ENCODE peak calls at places on chromosomes 3 and 15, in eight cellular contexts. C is AG09319, D is nephron progenitor cell, P is kidney epithelial cell, V is IMR-90, N is LNCaP clone FGC, S is GM12878, X is tibial nerve. L is an unnamed sample.
A peak's percentile ranks its signal among the peaks of the same experiment; 100 is the strongest.

GRCh38 chr3:13411186-13411860 is 8.8 kb downstream of the NUP210 start:
- DNase-seq in C (no peak), N (peak; percentile 77), D (no peak), V (no peak), X (no peak), S (no peak), P (no peak), L (no peak)

GRCh38 chr3:173785004-173785403 is 387.5 kb downstream of the NLGN1 start:
- DNase-seq in D (no peak), P (no peak), X (no peak), V (no peak), C (no peak), N (no peak), S (no peak), L (no peak)

GRCh38 chr3:46231323-46231722 is 10.9 kb upstream of the CCR3 start:
- DNase-seq in C (no peak), X (no peak), D (no peak), P (no peak), S (no peak), V (no peak), N (no peak), L (no peak)

GRCh38 chr3:132134611-132135010 is 99.8 kb upstream of the CPNE4 start:
- DNase-seq in S (no peak), V (peak; percentile 95), C (peak; percentile 80), N (no peak), P (peak; percentile 50), D (no peak), X (no peak), L (no peak)

GRCh38 chr3:123623346-123623880 is 38.6 kb upstream of the HACD2 start:
- DNase-seq in P (no peak), X (no peak), C (no peak), V (peak; percentile 66), S (no peak), N (no peak), D (no peak), L (no peak)

GRCh38 chr3:128726691-128727031 is 678 bp downstream of the RAB7A start:
- DNase-seq in X (peak; percentile 48), P (peak; percentile 21), D (no peak), V (peak; percentile 87), N (no peak), S (no peak), C (peak; percentile 18), L (peak; percentile 15)

GRCh38 chr15:58547628-58548307 is 116.0 kb downstream of the LIPC start:
- DNase-seq in C (no peak), N (no peak), S (no peak), V (no peak), D (no peak), X (no peak), P (no peak), L (no peak)

GRCh38 chr15:89652131-89652530 is 3.1 kb downstream of the KIF7 start:
- DNase-seq in V (no peak), P (no peak), C (no peak), X (no peak), S (no peak), D (no peak), N (no peak), L (no peak)

GRCh38 chr3:10344147-10344943 is 23.4 kb upstream of the SEC13 start:
- DNase-seq in V (peak; percentile 54), C (no peak), D (peak; percentile 74), S (no peak), N (no peak), X (no peak), P (no peak), L (peak; percentile 71)

GRCh38 chr15:92079047-92079446 is 225.5 kb downstream of the SLCO3A1 start:
- DNase-seq in P (no peak), C (no peak), N (no peak), S (no peak), V (no peak), D (no peak), X (no peak), L (no peak)

GRCh38 chr15:37967788-37968187 is 33.3 kb downstream of the TMCO5A start:
- DNase-seq in S (no peak), N (no peak), X (no peak), V (no peak), D (no peak), P (peak; percentile 5), C (no peak), L (no peak)

GRCh38 chr3:43894176-43895049 is 203.7 kb downstream of the ABHD5 start:
- DNase-seq in P (no peak), N (no peak), D (peak; percentile 81), C (no peak), S (no peak), V (peak; percentile 68), X (no peak), L (peak; percentile 75)
- TF ChIP-seq CTCF in P (peak; percentile 12), N (no peak), D (no peak), C (no peak), S (no peak), V (no peak), X (no peak), L (no peak)

GRCh38 chr3:44861412-44862220 is at the start of gene TMEM42:
- DNase-seq in S (peak; percentile 68), C (peak; percentile 79), N (peak; percentile 55), X (peak; percentile 76), P (peak; percentile 58), V (peak; percentile 90), D (peak; percentile 88), L (peak; percentile 90)
- TF ChIP-seq CTCF in S (no peak), C (peak; percentile 41), N (no peak), X (peak; percentile 20), P (peak; percentile 27), V (peak; percentile 37), D (no peak), L (no peak)

GRCh38 chr3:183825380-183826161 is at the start of gene MAP6D1:
- DNase-seq in N (no peak), D (peak; percentile 84), X (no peak), C (peak; percentile 10), P (no peak), S (no peak), V (peak; percentile 46), L (peak; percentile 52)
- TF ChIP-seq CTCF in N (peak; percentile 21), D (peak; percentile 33), X (no peak), C (peak; percentile 36), P (peak; percentile 47), S (peak; percentile 20), V (peak; percentile 47), L (no peak)

GRCh38 chr15:67382723-67383122 is 128.1 kb downstream of the IQCH start:
- DNase-seq in C (no peak), S (no peak), D (no peak), N (no peak), V (no peak), P (no peak), X (no peak), L (no peak)

GRCh38 chr15:67386947-67387346 is 132.4 kb downstream of the IQCH start:
- DNase-seq in P (no peak), X (no peak), D (no peak), C (no peak), N (no peak), V (no peak), S (no peak), L (no peak)

GRCh38 chr15:67383903-67384302 is 129.3 kb downstream of the IQCH start:
- DNase-seq in S (no peak), V (peak; percentile 19), P (no peak), N (no peak), D (no peak), C (no peak), X (no peak), L (no peak)

GRCh38 chr15:67384761-67385160 is 130.2 kb downstream of the IQCH start:
- DNase-seq in V (no peak), C (no peak), X (no peak), P (no peak), S (no peak), N (no peak), D (no peak), L (no peak)

DNA sequence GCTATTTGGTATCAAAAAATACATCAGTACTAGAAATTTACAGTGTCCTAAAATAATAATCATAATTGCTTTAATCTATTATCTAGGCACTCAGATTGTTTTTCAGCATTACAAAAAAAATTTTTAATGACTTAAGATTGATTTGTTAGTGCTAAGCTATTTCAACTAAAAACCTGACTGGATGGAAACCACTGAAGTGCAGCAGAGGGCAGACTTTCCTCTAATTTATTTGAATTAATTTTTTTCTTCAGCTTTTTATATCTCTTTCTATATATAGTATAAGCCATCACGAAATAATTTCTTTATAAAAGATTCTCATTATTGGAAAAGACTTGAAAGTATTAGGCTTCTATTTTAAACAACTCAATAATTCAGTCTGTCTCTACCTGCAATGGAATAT is 131.4 kb downstream of the IQCH start:
- DNase-seq in X (no peak), D (no peak), S (no peak), P (no peak), C (no peak), N (no peak), V (no peak), L (no peak)
- TF ChIP-seq CTCF in X (no peak), D (no peak), S (no peak), P (no peak), C (no peak), N (no peak), V (peak; percentile 33), L (no peak)

DNA sequence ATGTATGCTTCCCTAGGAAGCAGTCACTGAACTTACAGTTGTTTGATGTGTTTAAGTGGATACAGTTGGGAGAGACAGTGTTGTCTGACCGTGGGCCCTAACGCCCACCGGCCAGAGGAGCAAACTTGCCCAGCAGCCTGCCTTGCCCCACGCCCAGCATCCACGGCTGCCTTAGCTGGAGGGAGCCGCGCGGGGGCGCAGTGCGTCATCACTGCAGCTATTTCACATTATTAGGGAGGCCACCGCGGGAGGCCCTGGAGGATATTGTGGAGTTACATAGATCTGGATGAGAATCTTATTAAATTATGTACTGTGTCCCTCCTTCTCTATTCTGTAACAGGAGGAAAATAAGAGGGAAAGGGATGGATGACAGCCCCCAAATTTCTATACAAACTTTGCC is 267.2 kb downstream of the GABRG3 start:
- DNase-seq in V (no peak), D (peak; percentile 20), S (no peak), C (no peak), X (no peak), N (no peak), P (no peak), L (peak; percentile 17)
- TF ChIP-seq CTCF in V (no peak), D (peak; percentile 27), S (no peak), C (no peak), X (no peak), N (peak; percentile 28), P (no peak), L (peak; percentile 21)

L was measured in endothelial cell.